ENCODE peak calls at places on chromosomes 12 and 14, in eight cellular contexts. One of them, this sample, is unnamed.

GRCh38 chr12:30866256-30866655 is 60.3 kb upstream of the TSPAN11 start:
- DNase-seq in lower lobe of right lung: no peak
- DNase-seq in psoas muscle: no peak
- DNase-seq in body of pancreas: no peak
- DNase-seq in fibroblast of lung: no peak
- DNase-seq in A549: no peak
- DNase-seq in mesenchymal stem cell: no peak
- DNase-seq in prostate gland: no peak
- DNase-seq in this sample: no peak

GRCh38 chr12:99706736-99707473 is 59.4 kb downstream of the GARIN6 start:
- DNase-seq in fibroblast of lung: no peak
- DNase-seq in A549: no peak
- DNase-seq in body of pancreas: no peak
- DNase-seq in psoas muscle: no peak
- DNase-seq in mesenchymal stem cell: no peak
- DNase-seq in prostate gland: no peak
- DNase-seq in lower lobe of right lung: no peak
- DNase-seq in this sample: no peak

GRCh38 chr14:103514596-103515421 is 7.8 kb downstream of the CKB start:
- DNase-seq in prostate gland: no peak
- DNase-seq in body of pancreas: no peak
- DNase-seq in lower lobe of right lung: peak; percentile 37
- DNase-seq in fibroblast of lung: no peak
- DNase-seq in psoas muscle: peak; percentile 43
- DNase-seq in mesenchymal stem cell: no peak
- DNase-seq in A549: no peak
- DNase-seq in this sample: no peak

GRCh38 chr12:54337280-54337842 is 12.4 kb downstream of the COPZ1 start:
- DNase-seq in fibroblast of lung: peak; percentile 56
- DNase-seq in mesenchymal stem cell: peak; percentile 32
- DNase-seq in prostate gland: no peak
- DNase-seq in body of pancreas: no peak
- DNase-seq in lower lobe of right lung: no peak
- DNase-seq in psoas muscle: no peak
- DNase-seq in A549: no peak
- DNase-seq in this sample: no peak

GRCh38 chr12:53380797-53381738 is 1.1 kb downstream of the SP1 start:
- DNase-seq in prostate gland: no peak
- DNase-seq in fibroblast of lung: peak; percentile 65
- DNase-seq in body of pancreas: peak; percentile 29
- DNase-seq in psoas muscle: no peak
- DNase-seq in A549: no peak
- DNase-seq in lower lobe of right lung: peak; percentile 47
- DNase-seq in mesenchymal stem cell: peak; percentile 73
- DNase-seq in this sample: peak; percentile 67

GRCh38 chr12:109934026-109934425 is 34.0 kb downstream of the TCHP start:
- DNase-seq in lower lobe of right lung: no peak
- DNase-seq in body of pancreas: no peak
- DNase-seq in psoas muscle: no peak
- DNase-seq in A549: peak; percentile 28
- DNase-seq in mesenchymal stem cell: no peak
- DNase-seq in fibroblast of lung: peak; percentile 43
- DNase-seq in prostate gland: no peak
- DNase-seq in this sample: peak; percentile 28

GRCh38 chr14:29971101-29971500 is 43.5 kb upstream of the PRKD1 start:
- DNase-seq in psoas muscle: no peak
- DNase-seq in A549: no peak
- DNase-seq in fibroblast of lung: no peak
- DNase-seq in lower lobe of right lung: no peak
- DNase-seq in body of pancreas: no peak
- DNase-seq in prostate gland: no peak
- DNase-seq in mesenchymal stem cell: no peak
- DNase-seq in this sample: no peak

GRCh38 chr14:49766839-49767238 is 1.1 kb upstream of the KLHDC2 start:
- DNase-seq in mesenchymal stem cell: no peak
- DNase-seq in fibroblast of lung: peak; percentile 8
- DNase-seq in A549: no peak
- DNase-seq in psoas muscle: no peak
- DNase-seq in prostate gland: no peak
- DNase-seq in lower lobe of right lung: no peak
- DNase-seq in body of pancreas: peak; percentile 29
- DNase-seq in this sample: peak; percentile 13

GRCh38 chr14:101220921-101221510 is 317.5 kb upstream of the RTL1 start:
- DNase-seq in lower lobe of right lung: no peak
- DNase-seq in body of pancreas: no peak
- DNase-seq in fibroblast of lung: no peak
- DNase-seq in psoas muscle: peak; percentile 8
- DNase-seq in A549: no peak
- DNase-seq in mesenchymal stem cell: no peak
- DNase-seq in prostate gland: no peak
- DNase-seq in this sample: no peak

GRCh38 chr12:108890208-108890607 is 10.3 kb downstream of the DAO start:
- DNase-seq in body of pancreas: no peak
- DNase-seq in prostate gland: no peak
- DNase-seq in lower lobe of right lung: no peak
- DNase-seq in psoas muscle: no peak
- DNase-seq in mesenchymal stem cell: peak; percentile 23
- DNase-seq in fibroblast of lung: peak; percentile 12
- DNase-seq in A549: no peak
- DNase-seq in this sample: peak; percentile 5

GRCh38 chr14:103628221-103628683 is 759 bp upstream of the KLC1 start:
- DNase-seq in body of pancreas: peak; percentile 68
- DNase-seq in lower lobe of right lung: peak; percentile 84
- DNase-seq in mesenchymal stem cell: peak; percentile 90
- DNase-seq in psoas muscle: peak; percentile 91
- DNase-seq in A549: peak; percentile 72
- DNase-seq in fibroblast of lung: peak; percentile 77
- DNase-seq in prostate gland: peak; percentile 54
- DNase-seq in this sample: peak; percentile 91

GRCh38 chr12:21301-22189 is 45.0 kb upstream of the IQSEC3 start:
- DNase-seq in mesenchymal stem cell: no peak
- DNase-seq in prostate gland: no peak
- DNase-seq in lower lobe of right lung: peak; percentile 71
- DNase-seq in fibroblast of lung: no peak
- DNase-seq in A549: no peak
- DNase-seq in body of pancreas: no peak
- DNase-seq in psoas muscle: no peak
- DNase-seq in this sample: no peak

GRCh38 chr14:33934043-33934750 is 16.7 kb downstream of the EGLN3 start:
- DNase-seq in psoas muscle: no peak
- DNase-seq in fibroblast of lung: no peak
- DNase-seq in lower lobe of right lung: no peak
- DNase-seq in prostate gland: no peak
- DNase-seq in body of pancreas: no peak
- DNase-seq in A549: no peak
- DNase-seq in mesenchymal stem cell: no peak
- DNase-seq in this sample: no peak

GRCh38 chr14:104851896-104852663 is 13.0 kb upstream of the CEP170B start:
- DNase-seq in lower lobe of right lung: no peak
- DNase-seq in fibroblast of lung: no peak
- DNase-seq in prostate gland: no peak
- DNase-seq in body of pancreas: no peak
- DNase-seq in A549: no peak
- DNase-seq in mesenchymal stem cell: no peak
- DNase-seq in psoas muscle: no peak
- DNase-seq in this sample: no peak

GRCh38 chr12:104501641-104502040 is 44.9 kb downstream of the CHST11 start:
- DNase-seq in fibroblast of lung: no peak
- DNase-seq in body of pancreas: no peak
- DNase-seq in psoas muscle: no peak
- DNase-seq in mesenchymal stem cell: no peak
- DNase-seq in prostate gland: no peak
- DNase-seq in lower lobe of right lung: no peak
- DNase-seq in A549: no peak
- DNase-seq in this sample: no peak

GRCh38 chr12:104501115-104501514 is 44.4 kb downstream of the CHST11 start:
- DNase-seq in A549: no peak
- DNase-seq in lower lobe of right lung: no peak
- DNase-seq in body of pancreas: no peak
- DNase-seq in fibroblast of lung: no peak
- DNase-seq in psoas muscle: no peak
- DNase-seq in prostate gland: no peak
- DNase-seq in mesenchymal stem cell: no peak
- DNase-seq in this sample: no peak

GRCh38 chr12:104499207-104499606 is 42.5 kb downstream of the CHST11 start:
- DNase-seq in lower lobe of right lung: no peak
- DNase-seq in mesenchymal stem cell: no peak
- DNase-seq in body of pancreas: no peak
- DNase-seq in fibroblast of lung: no peak
- DNase-seq in prostate gland: no peak
- DNase-seq in A549: no peak
- DNase-seq in psoas muscle: no peak
- DNase-seq in this sample: no peak

GRCh38 chr12:104498211-104498801 is 41.6 kb downstream of the CHST11 start:
- DNase-seq in psoas muscle: no peak
- DNase-seq in A549: no peak
- DNase-seq in fibroblast of lung: no peak
- DNase-seq in lower lobe of right lung: no peak
- DNase-seq in mesenchymal stem cell: no peak
- DNase-seq in prostate gland: no peak
- DNase-seq in body of pancreas: no peak
- DNase-seq in this sample: no peak

DNA sequence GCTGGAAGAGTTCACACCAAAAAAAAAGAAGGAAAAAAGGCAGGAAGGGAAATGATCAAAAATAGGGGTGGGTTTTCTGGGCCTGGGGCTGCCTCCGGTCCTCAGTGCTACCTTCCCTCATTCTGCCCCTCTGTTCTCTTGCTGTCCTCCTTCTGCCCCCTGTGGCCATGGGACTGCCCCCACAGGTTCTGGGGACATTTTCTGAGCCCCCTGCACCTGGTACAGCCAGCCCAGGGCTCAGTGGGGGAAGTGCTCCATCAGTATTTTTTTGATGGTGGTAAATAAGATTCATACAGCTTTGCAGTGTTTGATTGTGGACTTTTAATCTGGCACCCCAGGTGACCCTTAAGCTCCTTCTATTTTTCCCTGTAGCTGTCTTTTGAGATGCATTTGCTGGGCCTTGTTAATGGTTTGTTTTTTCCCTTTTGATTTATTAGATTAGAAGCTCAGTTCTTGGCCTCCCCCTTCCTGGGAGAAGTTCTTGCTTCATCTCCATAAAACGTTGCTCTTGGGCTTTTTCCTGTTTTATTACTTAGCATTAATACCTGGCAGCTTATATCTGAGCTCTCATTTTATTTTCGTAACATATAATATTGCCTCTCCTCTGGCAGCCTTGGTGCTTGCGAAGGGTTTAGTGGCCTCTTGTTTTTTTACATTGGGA is 43.0 kb downstream of the CHST11 start:
- DNase-seq in body of pancreas: no peak
- DNase-seq in A549: no peak
- DNase-seq in fibroblast of lung: no peak
- DNase-seq in lower lobe of right lung: no peak
- DNase-seq in mesenchymal stem cell: no peak
- DNase-seq in prostate gland: peak; percentile 38
- DNase-seq in psoas muscle: no peak
- DNase-seq in this sample: no peak
- H3K4me1 ChIP-seq in body of pancreas: peaks cover 10% of the 10 kb centered on the region
- H3K4me1 ChIP-seq in A549: peaks cover 1% of the 10 kb centered on the region
- H3K4me1 ChIP-seq in fibroblast of lung: peaks cover 2% of the 10 kb centered on the region
- H3K4me1 ChIP-seq in lower lobe of right lung: peaks cover 29% of the 10 kb centered on the region
- H3K4me1 ChIP-seq in mesenchymal stem cell: no peaks in the 10 kb centered on the region
- H3K4me1 ChIP-seq in prostate gland: no peaks in the 10 kb centered on the region
- H3K4me1 ChIP-seq in psoas muscle: peaks cover 4% of the 10 kb centered on the region
- H3K4me1 ChIP-seq in this sample: peaks cover 19% of the 10 kb centered on the region

DNA sequence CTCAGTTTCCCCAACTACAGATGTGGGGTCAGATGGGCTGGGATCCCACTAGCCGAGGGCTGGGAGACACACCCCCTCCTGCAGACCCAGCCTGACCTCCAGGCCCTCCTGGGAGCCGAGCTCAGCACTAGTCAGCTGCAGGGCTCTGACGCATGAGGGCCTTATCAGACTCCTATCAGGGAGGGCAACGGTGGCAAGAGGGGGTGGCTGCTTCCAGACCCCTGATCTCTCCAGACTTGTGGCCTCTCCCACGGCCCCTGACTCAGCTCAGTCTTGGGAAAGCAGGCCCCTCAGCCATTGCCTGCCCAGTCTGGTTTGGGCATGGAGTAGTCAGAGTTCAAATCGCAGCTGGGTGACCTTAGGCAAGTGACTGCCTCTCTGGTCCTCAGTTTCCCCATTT is 2.5 kb downstream of the RASAL1 start:
- DNase-seq in mesenchymal stem cell: no peak
- DNase-seq in body of pancreas: no peak
- DNase-seq in fibroblast of lung: no peak
- DNase-seq in psoas muscle: no peak
- DNase-seq in A549: no peak
- DNase-seq in lower lobe of right lung: peak; percentile 20
- DNase-seq in prostate gland: no peak
- DNase-seq in this sample: no peak
- H3K4me3 ChIP-seq in mesenchymal stem cell: no peak overlapping the region
- H3K4me3 ChIP-seq in body of pancreas: no peak overlapping the region
- H3K4me3 ChIP-seq in fibroblast of lung: no peak overlapping the region
- H3K4me3 ChIP-seq in psoas muscle: no peak overlapping the region
- H3K4me3 ChIP-seq in A549: no peak overlapping the region
- H3K4me3 ChIP-seq in lower lobe of right lung: no peak overlapping the region
- H3K4me3 ChIP-seq in prostate gland: no peak overlapping the region
- H3K4me3 ChIP-seq in this sample: no peak overlapping the region

DNA sequence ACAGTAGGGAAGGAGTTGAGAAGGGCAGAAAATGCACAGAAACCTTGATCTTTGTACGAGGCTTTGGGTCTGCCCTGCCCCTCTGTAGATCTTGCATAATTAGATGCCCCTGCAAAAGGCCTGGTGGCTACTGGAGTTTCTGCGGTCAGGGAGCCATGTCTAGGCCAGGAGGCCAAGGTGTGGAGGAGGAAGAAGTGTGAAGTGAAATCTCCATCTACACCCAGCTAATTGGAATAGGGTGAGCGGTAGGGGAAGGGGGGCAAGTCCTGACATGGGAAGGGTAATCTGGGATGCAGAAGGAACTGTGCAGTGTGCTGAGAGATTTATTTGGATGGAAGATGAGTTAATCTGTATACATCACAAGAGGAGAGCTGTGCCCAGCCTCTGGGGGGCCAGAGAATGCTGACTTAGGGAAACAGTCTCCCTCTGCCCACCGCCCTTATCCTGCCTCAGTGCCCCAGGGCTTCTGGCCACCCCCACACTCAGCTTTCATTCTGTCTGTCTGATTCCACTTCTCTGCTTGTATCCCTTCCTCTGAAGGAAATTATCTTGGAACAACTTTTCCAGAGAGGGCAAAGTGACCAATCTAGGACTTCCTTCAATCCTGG is 5.4 kb downstream of the CYP27B1 start:
- DNase-seq in lower lobe of right lung: no peak
- DNase-seq in fibroblast of lung: no peak
- DNase-seq in A549: no peak
- DNase-seq in prostate gland: no peak
- DNase-seq in mesenchymal stem cell: no peak
- DNase-seq in psoas muscle: no peak
- DNase-seq in body of pancreas: no peak
- DNase-seq in this sample: no peak
- H3K4me1 ChIP-seq in lower lobe of right lung: peaks cover 27% of the 10 kb centered on the region
- H3K4me1 ChIP-seq in fibroblast of lung: peaks cover 9% of the 10 kb centered on the region
- H3K4me1 ChIP-seq in A549: peaks cover 18% of the 10 kb centered on the region
- H3K4me1 ChIP-seq in prostate gland: peaks cover 16% of the 10 kb centered on the region
- H3K4me1 ChIP-seq in mesenchymal stem cell: peaks cover 22% of the 10 kb centered on the region
- H3K4me1 ChIP-seq in psoas muscle: peaks cover 14% of the 10 kb centered on the region
- H3K4me1 ChIP-seq in body of pancreas: peaks cover 30% of the 10 kb centered on the region
- H3K4me1 ChIP-seq in this sample: peaks cover 19% of the 10 kb centered on the region

DNA sequence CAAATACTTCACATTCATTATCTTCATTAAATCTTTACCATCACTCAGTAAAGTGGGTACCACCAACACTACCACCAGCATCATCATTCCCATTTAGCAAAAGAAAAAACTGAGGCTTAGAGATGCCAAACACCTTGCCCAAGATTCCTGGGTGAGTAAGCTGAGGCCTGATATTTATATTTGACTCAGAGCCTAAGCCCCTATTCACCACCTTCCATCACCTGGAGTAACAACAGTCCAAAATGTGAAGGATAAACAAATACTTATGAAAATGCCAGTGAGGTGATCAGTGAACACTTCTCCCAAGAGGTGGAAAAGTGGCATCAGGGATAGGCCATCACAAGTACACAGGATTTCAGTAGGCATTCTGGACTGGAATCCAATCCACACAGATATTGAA is 3.7 kb downstream of the SLC38A1 start:
- DNase-seq in prostate gland: no peak
- DNase-seq in A549: no peak
- DNase-seq in lower lobe of right lung: no peak
- DNase-seq in body of pancreas: no peak
- DNase-seq in psoas muscle: no peak
- DNase-seq in fibroblast of lung: no peak
- DNase-seq in mesenchymal stem cell: no peak
- DNase-seq in this sample: no peak
- H3K4me3 ChIP-seq in prostate gland: no peak overlapping the region
- H3K4me3 ChIP-seq in A549: no peak overlapping the region
- H3K4me3 ChIP-seq in lower lobe of right lung: no peak overlapping the region
- H3K4me3 ChIP-seq in body of pancreas: no peak overlapping the region
- H3K4me3 ChIP-seq in psoas muscle: no peak overlapping the region
- H3K4me3 ChIP-seq in fibroblast of lung: no peak overlapping the region
- H3K4me3 ChIP-seq in mesenchymal stem cell: no peak overlapping the region
- H3K4me3 ChIP-seq in this sample: no peak overlapping the region

This sample was measured in adipocyte.